ENCODE peak calls at places on chromosomes 6 and 20, in eight cellular contexts. F is GM12891, E is endothelial cell of umbilical vein, S is GM23338, W is HepG2, D is spleen, V is stomach, N is GM12878. X is an unnamed sample.

GRCh38 chr20:36546111-36546736 is 4.9 kb downstream of the MYL9 start:
- DNase-seq in W (no peak), E (no peak), D (peak), S (no peak), N (no peak), V (no peak), F (no peak), X (no peak)

GRCh38 chr6:16135078-16135477 is 6.2 kb downstream of the MYLIP start:
- DNase-seq in N (no peak), E (no peak), D (no peak), S (no peak), W (no peak), V (no peak), F (no peak), X (no peak)

GRCh38 chr6:46626228-46626909 is 26.2 kb downstream of the CYP39A1 start:
- DNase-seq in S (peak), W (peak), D (no peak), V (no peak), F (no peak), N (peak), E (peak), X (no peak)

GRCh38 chr20:45309075-45309474 is 976 bp upstream of the MATN4 start:
- DNase-seq in D (no peak), S (no peak), V (no peak), E (no peak), N (no peak), W (no peak), F (no peak), X (no peak)

GRCh38 chr20:19328676-19329075 is 116.2 kb downstream of the SLC24A3 start:
- DNase-seq in N (no peak), S (no peak), W (no peak), F (no peak), E (no peak), D (no peak), V (no peak), X (no peak)

GRCh38 chr20:41686961-41687360 is 68.8 kb upstream of the CHD6 start:
- DNase-seq in E (no peak), S (no peak), F (no peak), W (no peak), D (no peak), N (no peak), V (no peak), X (no peak)

GRCh38 chr6:220736-221475 is 71.4 kb upstream of the DUSP22 start:
- DNase-seq in V (no peak), F (no peak), D (no peak), E (no peak), N (peak), S (no peak), W (peak), X (no peak)

GRCh38 chr6:4459032-4459431 is 317.2 kb upstream of the CDYL start:
- DNase-seq in F (no peak), N (no peak), S (no peak), D (no peak), E (peak), W (peak), V (no peak), X (no peak)

GRCh38 chr6:61977116-61977515 is 308.9 kb downstream of the KHDRBS2 start:
- DNase-seq in E (no peak), N (no peak), V (no peak), S (no peak), W (no peak), D (no peak), F (no peak), X (no peak)

GRCh38 chr6:52123234-52123633 is 35.8 kb upstream of the PKHD1 start:
- DNase-seq in D (no peak), N (no peak), E (no peak), S (no peak), W (no peak), F (no peak), V (no peak), X (no peak)

GRCh38 chr6:7691675-7692452 is 34.0 kb upstream of the BMP6 start:
- DNase-seq in F (no peak), W (peak), E (peak), S (peak), V (no peak), N (no peak), D (no peak), X (no peak)

GRCh38 chr6:119196732-119197131 is 118.3 kb upstream of the FAM184A start:
- DNase-seq in S (no peak), W (no peak), V (no peak), F (no peak), D (no peak), E (no peak), N (no peak), X (no peak)

GRCh38 chr6:15712813-15713212 is 50.0 kb upstream of the DTNBP1 start:
- DNase-seq in F (no peak), W (no peak), S (no peak), E (no peak), N (no peak), D (no peak), V (no peak), X (no peak)

GRCh38 chr6:37207903-37208456 is 38.0 kb downstream of the PIM1 start:
- DNase-seq in N (peak), W (peak), D (peak), F (peak), V (peak), E (peak), S (peak), X (no peak)

GRCh38 chr6:148747493-148748160 is 797 bp downstream of the UST start:
- DNase-seq in D (peak), W (no peak), N (no peak), E (peak), F (no peak), S (peak), V (peak), X (no peak)

GRCh38 chr20:19137641-19138040 is 74.8 kb upstream of the SLC24A3 start:
- DNase-seq in F (no peak), N (no peak), S (no peak), V (no peak), W (no peak), D (no peak), E (no peak), X (no peak)

GRCh38 chr6:14661696-14662095 is 544.1 kb downstream of the CD83 start:
- DNase-seq in E (no peak), N (no peak), V (no peak), D (no peak), W (no peak), F (no peak), S (no peak), X (no peak)

GRCh38 chr6:25360611-25361010 is 81.4 kb downstream of the CARMIL1 start:
- DNase-seq in N (no peak), F (no peak), S (no peak), W (no peak), E (no peak), D (no peak), V (no peak), X (no peak)

GRCh38 chr6:4774715-4775590 is 1.3 kb upstream of the CDYL start:
- DNase-seq in S (peak), N (no peak), W (no peak), E (peak), D (no peak), V (no peak), F (no peak), X (no peak)

GRCh38 chr6:24480705-24481104 is 8.7 kb downstream of the GPLD1 start:
- DNase-seq in N (no peak), W (no peak), S (no peak), D (no peak), E (no peak), F (no peak), V (no peak), X (no peak)

GRCh38 chr20:17536944-17537444 is 5.8 kb upstream of the BFSP1 start:
- DNase-seq in D (no peak), E (peak), S (peak), F (peak), W (peak), V (peak), N (no peak), X (no peak)

GRCh38 chr20:40489886-40490285 is 199.2 kb downstream of the MAFB start:
- DNase-seq in W (no peak), V (no peak), E (no peak), D (no peak), S (no peak), N (no peak), F (no peak), X (no peak)

GRCh38 chr6:74798302-74798701 is 407.6 kb downstream of the COL12A1 start:
- DNase-seq in E (no peak), V (no peak), W (no peak), S (no peak), N (no peak), D (no peak), F (no peak), X (no peak)

GRCh38 chr20:36472656-36473071 is 68.7 kb upstream of the MYL9 start:
- DNase-seq in V (peak), S (peak), N (no peak), D (peak), W (no peak), E (no peak), F (no peak), X (no peak)

GRCh38 chr20:47298624-47299023 is 57.9 kb downstream of the ZMYND8 start:
- DNase-seq in S (no peak), E (no peak), W (no peak), D (no peak), N (no peak), F (no peak), V (no peak), X (no peak)

GRCh38 chr6:21935561-21936028 is 342.0 kb downstream of the SOX4 start:
- DNase-seq in E (no peak), D (no peak), N (no peak), F (no peak), V (peak), W (peak), S (peak), X (no peak)

GRCh38 chr6:20211037-20211940 is 980 bp downstream of the MBOAT1 start:
- DNase-seq in S (peak), N (no peak), E (peak), D (no peak), W (no peak), V (peak), F (no peak), X (no peak)

GRCh38 chr20:25269057-25269832 is 21.4 kb downstream of the PYGB start:
- DNase-seq in F (no peak), V (peak), N (no peak), D (peak), S (no peak), W (no peak), E (no peak), X (no peak)

GRCh38 chr20:62835931-62836861 is 19.3 kb downstream of the COL9A3 start:
- DNase-seq in S (no peak), F (no peak), V (no peak), D (peak), E (no peak), W (no peak), N (no peak), X (no peak)

GRCh38 chr20:15930324-15931305 is 642.6 kb downstream of the KIF16B start:
- DNase-seq in S (peak), V (no peak), E (peak), D (no peak), W (peak), F (no peak), N (no peak), X (no peak)

GRCh38 chr20:59333260-59333845 is 32.9 kb downstream of the EDN3 start:
- DNase-seq in V (no peak), D (no peak), N (no peak), F (no peak), W (no peak), S (no peak), E (no peak), X (no peak)

GRCh38 chr6:137000825-137001224 is 43.9 kb downstream of the IL20RA start:
- DNase-seq in E (no peak), F (no peak), S (no peak), D (no peak), W (no peak), V (no peak), N (no peak), X (no peak)

GRCh38 chr6:37940074-37940847 is 120.7 kb downstream of the ZFAND3 start:
- DNase-seq in E (peak), D (no peak), F (no peak), N (no peak), V (no peak), W (no peak), S (no peak), X (no peak)

GRCh38 chr20:24131684-24132083 is 143.1 kb upstream of the GGTLC1 start:
- DNase-seq in F (no peak), W (no peak), V (no peak), E (peak), S (no peak), N (no peak), D (no peak), X (no peak)

GRCh38 chr6:108715832-108716231 is 132.4 kb upstream of the ARMC2 start:
- DNase-seq in E (no peak), V (no peak), S (no peak), F (no peak), D (no peak), W (no peak), N (no peak), X (no peak)

GRCh38 chr20:6473197-6473596 is 294.3 kb upstream of the BMP2 start:
- DNase-seq in V (no peak), E (no peak), F (no peak), W (no peak), D (no peak), S (no peak), N (no peak), X (no peak)

GRCh38 chr20:9147553-9148024 is 78.7 kb downstream of the PLCB4 start:
- DNase-seq in F (no peak), V (no peak), E (no peak), S (no peak), W (no peak), N (no peak), D (no peak), X (no peak)

GRCh38 chr6:109695468-109695867 is 4.4 kb downstream of the FIG4 start:
- DNase-seq in W (peak), V (no peak), F (no peak), N (no peak), S (peak), D (no peak), E (peak), X (no peak)

GRCh38 chr20:57437672-57438330 is 46.6 kb downstream of the RBM38 start:
- DNase-seq in W (no peak), D (peak), F (no peak), E (no peak), V (no peak), N (no peak), S (no peak), X (no peak)
- TF ChIP-seq POLR2AphosphoS5 in W (no peak), D (peak), F (no peak), E (no peak), V (no peak), N (no peak), S (no peak), X (no peak)

GRCh38 chr6:168440520-168441433 is at the start of gene SMOC2:
- DNase-seq in V (no peak), W (no peak), D (no peak), S (peak), E (no peak), F (no peak), N (no peak), X (peak)
- TF ChIP-seq POLR2AphosphoS5 in V (no peak), W (no peak), D (no peak), S (no peak), E (no peak), F (no peak), N (no peak), X (no peak)

DNA sequence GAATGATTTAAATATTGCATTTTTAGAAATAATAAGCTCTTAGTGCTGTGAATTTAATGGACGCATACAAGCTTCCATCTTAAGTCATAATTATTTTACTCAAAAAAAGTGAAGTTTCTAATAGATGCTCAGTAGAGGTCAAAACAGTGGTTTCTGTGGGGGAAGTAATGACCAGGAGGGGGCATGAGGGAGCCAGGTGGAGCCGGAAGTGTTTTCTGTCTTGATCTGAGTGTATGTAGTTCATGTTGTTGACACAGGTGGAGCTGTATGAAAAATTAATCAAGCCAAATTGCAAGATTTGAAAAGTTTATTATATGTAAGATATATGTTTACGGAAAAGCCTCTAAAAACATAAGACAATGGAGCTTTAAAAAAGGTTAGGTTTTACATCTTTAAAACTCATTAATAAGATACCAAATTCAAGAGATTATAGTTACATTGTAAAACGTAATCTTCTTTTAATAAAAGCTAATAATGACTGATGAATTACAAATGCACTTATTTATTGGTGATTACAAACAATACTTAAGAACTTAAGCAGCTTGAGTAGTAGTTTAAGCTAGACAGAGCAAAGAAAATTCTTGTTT is 68.0 kb downstream of the PLAGL1 start:
- DNase-seq in E (peak), S (peak), V (peak), W (peak), F (peak), D (no peak), N (peak), X (no peak)
- TF ChIP-seq POLR2AphosphoS5 in E (no peak), S (no peak), V (no peak), W (no peak), F (no peak), D (no peak), N (no peak), X (no peak)

DNA sequence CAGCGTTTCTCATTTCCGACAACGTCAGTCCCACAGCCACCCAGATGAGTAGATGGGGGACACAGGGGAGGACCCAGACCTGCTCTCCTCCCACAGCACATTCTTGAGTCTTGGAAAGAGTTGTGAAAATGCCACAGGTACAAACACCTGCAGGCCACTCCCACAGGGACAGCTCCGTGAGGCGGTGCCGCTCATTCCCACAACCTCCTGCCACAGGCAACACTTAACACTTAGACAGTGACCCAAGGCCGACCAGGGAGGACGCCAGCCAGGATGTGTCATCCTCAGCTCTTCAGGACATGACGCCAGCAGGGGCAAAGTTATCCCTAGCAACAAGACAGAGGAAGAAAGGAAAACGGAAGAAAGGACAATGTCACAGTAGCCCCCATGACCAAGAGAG is 22.9 kb upstream of the HLA-B start:
- DNase-seq in F (no peak), E (no peak), S (no peak), D (no peak), W (no peak), V (no peak), N (no peak), X (no peak)
- TF ChIP-seq POLR2AphosphoS5 in F (no peak), E (no peak), S (no peak), D (no peak), W (no peak), V (no peak), N (no peak), X (no peak)

DNA sequence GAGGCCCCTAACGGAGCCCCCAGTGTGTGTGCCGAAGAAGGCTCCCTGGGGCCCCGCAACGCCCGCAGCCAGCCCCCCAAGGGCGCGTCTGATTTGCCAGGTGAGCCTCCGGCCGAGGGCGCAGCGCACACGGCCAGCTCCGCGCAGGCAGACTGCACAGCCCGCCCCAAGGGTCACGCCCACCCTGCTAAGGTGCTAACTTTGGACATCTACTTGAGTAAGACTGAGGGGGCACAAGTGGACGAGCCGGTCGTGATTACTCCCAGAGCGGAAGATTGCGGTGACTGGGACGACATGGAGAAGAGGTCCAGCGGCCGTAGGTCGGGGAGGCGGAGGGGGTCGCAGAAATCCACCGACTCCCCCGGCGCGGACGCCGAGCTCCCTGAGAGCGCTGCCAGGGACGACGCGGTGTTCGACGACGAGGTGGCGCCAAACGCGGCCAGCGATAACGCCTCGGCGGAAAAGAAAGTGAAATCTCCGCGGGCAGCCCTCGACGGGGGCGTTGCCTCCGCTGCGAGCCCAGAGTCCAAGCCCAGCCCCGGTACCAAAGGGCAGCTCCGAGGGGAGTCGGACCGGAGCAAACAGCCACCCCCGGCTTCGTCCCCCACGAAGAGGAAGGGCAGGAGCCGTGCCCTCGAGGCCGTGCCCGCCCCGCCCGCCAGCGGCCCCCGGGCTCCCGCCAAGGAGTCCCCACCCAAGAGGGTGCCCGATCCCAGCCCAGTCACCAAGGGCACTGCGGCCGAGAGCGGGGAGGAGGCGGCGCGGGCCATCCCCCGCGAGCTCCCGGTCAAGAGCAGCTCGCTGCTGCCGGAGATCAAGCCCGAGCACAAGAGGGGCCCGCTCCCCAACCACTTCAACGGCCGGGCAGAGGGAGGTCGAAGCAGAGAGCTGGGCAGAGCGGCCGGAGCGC is 117.0 kb downstream of the RTN4IP1 start:
- DNase-seq in V (peak), W (peak), D (peak), E (peak), F (peak), S (peak), N (no peak), X (no peak)
- TF ChIP-seq POLR2AphosphoS5 in V (peak), W (no peak), D (peak), E (no peak), F (peak), S (no peak), N (no peak), X (peak)

GRCh38 chr6:71291991-71292390 is 3.4 kb downstream of the OGFRL1 start:
- DNase-seq in W (no peak), N (no peak), S (no peak), V (no peak), F (no peak), E (no peak), D (no peak), X (no peak)
- TF ChIP-seq POLR2AphosphoS5 in W (no peak), N (no peak), S (no peak), V (no peak), F (no peak), E (no peak), D (no peak), X (no peak)